ENCODE peak calls at places on chromosomes 2 and 18, in four cellular contexts. S, E, L and J are unnamed samples.
A peak's percentile ranks its signal among the peaks of the same experiment; 100 is the strongest.

GRCh38 chr2:40511661-40512213 is 59.8 kb upstream of the SLC8A1 start:
- DNase-seq in L (no peak), S (peak; percentile 80), E (no peak), J (peak; percentile 5)

GRCh38 chr2:147082850-147083522 is 761.8 kb upstream of the ACVR2A start:
- DNase-seq in L (peak; percentile 68), E (peak; percentile 53), S (peak; percentile 62), J (peak; percentile 88)

GRCh38 chr2:232624554-232624842 is 8.9 kb upstream of the EFHD1 start:
- DNase-seq in L (no peak), S (no peak), E (no peak), J (peak; percentile 34)

GRCh38 chr2:3285901-3286645 is 91.5 kb downstream of the EIPR1 start:
- DNase-seq in S (no peak), L (no peak), E (no peak), J (no peak)

GRCh38 chr2:128449226-128450061 is 130.8 kb upstream of the HS6ST1 start:
- DNase-seq in S (no peak), L (peak; percentile 31), E (no peak), J (peak; percentile 26)

GRCh38 chr2:21367421-21367820 is 243.7 kb downstream of the TDRD15 start:
- DNase-seq in L (peak; percentile 39), S (peak; percentile 69), E (peak; percentile 21), J (peak; percentile 51)

GRCh38 chr2:219362524-219363164 is 25.1 kb downstream of the DNPEP start:
- DNase-seq in E (no peak), S (peak; percentile 99), L (no peak), J (peak; percentile 47)

GRCh38 chr2:71452565-71452964 is 796 bp upstream of the DYSF start:
- DNase-seq in L (peak; percentile 49), S (peak; percentile 38), E (no peak), J (peak; percentile 82)

GRCh38 chr2:127498386-127498785 is 27.9 kb downstream of the IWS1 start:
- DNase-seq in E (no peak), L (no peak), S (peak; percentile 81), J (no peak)

GRCh38 chr2:224934542-224935188 is 107.6 kb downstream of the DOCK10 start:
- DNase-seq in L (no peak), S (no peak), E (no peak), J (no peak)

GRCh38 chr18:39586696-39587095 is 2021.1 kb upstream of the CELF4 start:
- DNase-seq in E (no peak), S (no peak), L (no peak), J (no peak)

GRCh38 chr2:156958374-156958773 is 299.1 kb upstream of the GALNT5 start:
- DNase-seq in L (no peak), E (no peak), S (no peak), J (no peak)

GRCh38 chr2:156955701-156956100 is 301.8 kb upstream of the GALNT5 start:
- DNase-seq in S (no peak), L (no peak), E (no peak), J (no peak)

GRCh38 chr2:156956161-156956560 is 301.3 kb upstream of the GALNT5 start:
- DNase-seq in L (no peak), E (no peak), S (peak; percentile 1), J (no peak)

DNA sequence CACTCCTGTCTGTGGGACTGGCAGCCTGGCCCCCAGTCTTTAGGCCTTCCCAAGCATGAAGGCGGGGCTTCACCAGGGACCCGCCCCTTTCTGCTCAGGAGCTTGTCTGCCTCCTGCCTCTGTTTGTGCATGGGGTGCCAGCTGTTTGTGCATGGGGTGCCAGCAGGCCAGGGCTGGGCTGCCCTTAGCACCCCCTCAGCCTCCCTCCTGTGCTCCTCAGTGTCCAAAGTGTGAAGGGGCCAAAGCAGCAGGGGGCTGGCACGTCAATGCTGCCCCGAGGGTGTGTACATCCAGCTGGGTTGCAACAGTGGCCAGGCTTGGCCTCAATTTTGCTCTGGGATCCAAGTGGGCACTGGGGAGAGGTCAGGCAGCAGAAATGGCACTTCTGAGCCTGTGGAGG is 298.0 kb upstream of the GALNT5 start:
- DNase-seq in L (no peak), S (no peak), E (no peak), J (no peak)
- H2BK5ac ChIP-seq in L (no peak overlapping the region), S (no peak overlapping the region), E (no peak overlapping the region), J (no peak overlapping the region)

GRCh38 chr2:229270551-229271410 is at the start of gene PID1:
- DNase-seq in S (peak; percentile 5), L (peak; percentile 41), E (no peak), J (peak; percentile 51)

GRCh38 chr2:229265727-229266126 is 5.4 kb downstream of the PID1 start:
- DNase-seq in E (no peak), L (no peak), S (no peak), J (no peak)

GRCh38 chr2:229269986-229270385 is 1.1 kb downstream of the PID1 start:
- DNase-seq in S (no peak), E (no peak), L (no peak), J (peak; percentile 6)

GRCh38 chr2:229269146-229269545 is 1.9 kb downstream of the PID1 start:
- DNase-seq in E (no peak), S (no peak), L (no peak), J (no peak)

GRCh38 chr2:229268626-229269025 is 2.5 kb downstream of the PID1 start:
- DNase-seq in S (peak; percentile 13), E (no peak), L (no peak), J (peak; percentile 34)
- H3K56ac ChIP-seq in S (no peak overlapping the region), E (no peak overlapping the region), L (no peak overlapping the region), J (no peak overlapping the region)

GRCh38 chr2:218017211-218018053 is 14.6 kb upstream of the TNS1 start:
- DNase-seq in E (no peak), L (no peak), S (no peak), J (no peak)
- H3K27ac ChIP-seq in E (no peak overlapping the region), L (no peak overlapping the region), S (no peak overlapping the region), J (no peak overlapping the region)

GRCh38 chr2:47067788-47068407 is 87.2 kb downstream of the STPG4 start:
- DNase-seq in L (no peak), S (no peak), E (no peak), J (no peak)

GRCh38 chr2:47070155-47070919 is 84.8 kb downstream of the STPG4 start:
- DNase-seq in L (no peak), S (no peak), E (no peak), J (no peak)

GRCh38 chr2:47070920-47071824 is 83.9 kb downstream of the STPG4 start:
- DNase-seq in E (no peak), S (peak; percentile 91), L (no peak), J (no peak)

GRCh38 chr2:47069628-47070154 is 85.4 kb downstream of the STPG4 start:
- DNase-seq in E (peak; percentile 76), S (peak; percentile 65), L (peak; percentile 95), J (peak; percentile 99)

GRCh38 chr2:47068966-47069627 is 86.0 kb downstream of the STPG4 start:
- DNase-seq in S (no peak), E (no peak), L (no peak), J (no peak)
- H2BK5ac ChIP-seq in S (peak overlapping the region; percentile 99), E (peak overlapping the region; percentile 66), L (no peak overlapping the region), J (no peak overlapping the region)

GRCh38 chr2:216845426-216845825 is 14.4 kb downstream of the TNP1 start:
- DNase-seq in E (no peak), S (no peak), L (no peak), J (no peak)

GRCh38 chr2:216838146-216838545 is 21.7 kb downstream of the TNP1 start:
- DNase-seq in S (peak; percentile 70), L (no peak), E (no peak), J (no peak)

GRCh38 chr2:216842634-216843033 is 17.2 kb downstream of the TNP1 start:
- DNase-seq in S (no peak), E (no peak), L (no peak), J (no peak)

GRCh38 chr2:216837740-216838139 is 22.1 kb downstream of the TNP1 start:
- DNase-seq in S (no peak), L (no peak), E (no peak), J (no peak)

GRCh38 chr2:216839626-216840132 is 20.2 kb downstream of the TNP1 start:
- DNase-seq in E (no peak), S (no peak), L (no peak), J (no peak)
- H3K56ac ChIP-seq in E (no peak overlapping the region), S (no peak overlapping the region), L (no peak overlapping the region), J (no peak overlapping the region)